ENCODE peak calls at places on chromosomes 6 and 20, in four cellular contexts. One of them, this sample, is unnamed.

GRCh38 chr20:32999603-33000250 is 4.5 kb downstream of the SUN5 start:
- DNase-seq in OCI-LY7: no peak
- DNase-seq in psoas muscle: no peak
- DNase-seq in fibroblast of lung: no peak
- DNase-seq in this sample: no peak

GRCh38 chr6:119521251-119521650 is 171.7 kb upstream of the MAN1A1 start:
- DNase-seq in psoas muscle: no peak
- DNase-seq in fibroblast of lung: no peak
- DNase-seq in OCI-LY7: no peak
- DNase-seq in this sample: no peak

GRCh38 chr6:85449818-85450577 is at the start of gene NT5E:
- DNase-seq in OCI-LY7: no peak
- DNase-seq in fibroblast of lung: peak
- DNase-seq in psoas muscle: peak
- DNase-seq in this sample: peak

GRCh38 chr6:75855047-75855446 is 106.0 kb downstream of the MYO6 start:
- DNase-seq in psoas muscle: no peak
- DNase-seq in fibroblast of lung: peak
- DNase-seq in OCI-LY7: peak
- DNase-seq in this sample: peak

GRCh38 chr20:37223053-37223452 is 38.6 kb downstream of the GHRH start:
- DNase-seq in psoas muscle: no peak
- DNase-seq in OCI-LY7: peak
- DNase-seq in fibroblast of lung: peak
- DNase-seq in this sample: peak

GRCh38 chr6:75266716-75267291 is 17.8 kb downstream of the TMEM30A start:
- DNase-seq in fibroblast of lung: peak
- DNase-seq in OCI-LY7: peak
- DNase-seq in psoas muscle: no peak
- DNase-seq in this sample: peak

GRCh38 chr6:159089909-159090308 is 45.1 kb upstream of the TAGAP start:
- DNase-seq in fibroblast of lung: no peak
- DNase-seq in OCI-LY7: no peak
- DNase-seq in psoas muscle: no peak
- DNase-seq in this sample: no peak

GRCh38 chr6:135244805-135245204 is 63.7 kb downstream of the MYB start:
- DNase-seq in OCI-LY7: no peak
- DNase-seq in psoas muscle: no peak
- DNase-seq in fibroblast of lung: no peak
- DNase-seq in this sample: no peak

GRCh38 chr20:3228750-3229032 is 10.3 kb downstream of the SLC4A11 start:
- DNase-seq in OCI-LY7: no peak
- DNase-seq in psoas muscle: no peak
- DNase-seq in fibroblast of lung: no peak
- DNase-seq in this sample: no peak

GRCh38 chr6:12328701-12329100 is 38.5 kb downstream of the EDN1 start:
- DNase-seq in OCI-LY7: no peak
- DNase-seq in psoas muscle: no peak
- DNase-seq in fibroblast of lung: no peak
- DNase-seq in this sample: no peak

DNA sequence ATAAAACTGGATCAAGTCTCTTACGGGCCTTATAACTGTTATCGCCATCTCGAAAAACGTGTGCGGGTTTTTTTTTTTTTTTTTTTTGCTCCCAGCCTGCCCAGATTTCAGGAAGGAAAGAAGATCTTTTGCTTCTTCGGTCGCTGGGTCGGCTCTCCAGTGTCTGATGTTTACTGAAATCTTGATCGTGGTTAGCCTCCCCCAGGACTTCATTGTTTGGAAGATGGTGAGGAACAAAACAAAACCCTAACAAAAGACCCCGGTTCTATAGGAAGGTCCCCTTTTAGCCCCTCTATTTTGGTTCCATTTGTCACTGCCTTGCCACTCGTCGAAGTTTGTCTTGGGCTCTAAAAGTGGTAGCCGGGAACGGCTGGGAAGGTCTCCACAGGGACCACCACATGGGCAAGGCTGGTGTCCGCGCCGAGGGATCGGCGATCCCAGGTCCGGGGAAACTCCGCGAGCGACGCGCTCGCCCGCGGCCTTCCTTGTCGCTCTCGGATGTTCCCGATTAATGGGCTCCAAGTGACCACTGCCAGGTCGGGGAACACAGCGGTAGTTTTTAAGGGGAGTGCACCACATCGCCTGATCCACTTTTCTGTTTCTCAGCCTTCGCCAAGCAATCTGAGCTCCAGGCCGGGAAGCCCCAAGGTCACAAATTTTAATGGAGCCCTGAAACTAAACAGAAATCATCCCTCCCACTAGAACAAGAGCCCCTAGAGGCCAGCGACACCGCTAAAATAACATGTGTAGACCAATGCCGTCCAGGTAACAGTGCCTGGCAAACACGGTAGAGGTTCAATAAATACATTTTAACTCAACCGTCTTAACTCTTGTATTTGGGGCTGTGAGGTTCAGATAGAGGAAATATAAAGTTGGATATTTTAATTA is 27.0 kb downstream of the TRIM27 start:
- DNase-seq in fibroblast of lung: peak
- DNase-seq in psoas muscle: peak
- DNase-seq in OCI-LY7: peak
- DNase-seq in this sample: peak
- TF ChIP-seq CTCF in fibroblast of lung: peak
- TF ChIP-seq CTCF in psoas muscle: peak
- TF ChIP-seq CTCF in OCI-LY7: peak
- TF ChIP-seq CTCF in this sample: peak

DNA sequence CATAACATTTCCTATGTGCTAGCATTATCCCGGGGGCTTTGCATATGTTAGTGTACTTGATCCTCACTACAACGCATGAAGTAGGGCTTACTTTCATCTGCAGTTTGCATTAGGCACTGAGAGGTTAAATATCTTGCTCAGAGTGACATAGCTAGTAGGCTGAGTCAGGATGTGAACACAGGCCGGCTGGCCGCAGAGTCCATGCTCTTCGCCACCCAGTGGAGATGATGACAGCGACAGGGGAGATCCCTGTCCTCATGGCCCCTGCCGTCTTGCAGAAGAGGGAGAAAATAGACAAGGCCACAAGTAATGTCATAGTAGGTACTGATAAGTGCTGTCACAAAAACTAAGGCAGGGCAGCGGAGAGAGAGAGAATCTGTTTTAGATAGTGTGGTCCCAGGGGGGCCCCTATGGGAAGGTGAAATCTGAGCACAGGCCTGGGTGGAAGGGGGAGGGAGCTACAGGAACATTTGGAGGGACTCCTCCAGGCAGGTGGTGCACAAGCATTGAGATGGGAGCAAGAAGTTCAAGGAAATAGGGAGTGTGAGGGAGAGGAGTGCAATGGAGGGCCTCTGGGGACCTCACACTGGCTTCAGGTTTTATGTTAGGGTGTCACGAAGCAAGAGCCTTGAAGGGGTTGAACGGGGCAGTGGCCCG is 46.8 kb downstream of the LYRM4 start:
- DNase-seq in OCI-LY7: no peak
- DNase-seq in fibroblast of lung: peak
- DNase-seq in psoas muscle: no peak
- DNase-seq in this sample: no peak
- TF ChIP-seq CTCF in OCI-LY7: no peak
- TF ChIP-seq CTCF in fibroblast of lung: no peak
- TF ChIP-seq CTCF in psoas muscle: no peak
- TF ChIP-seq CTCF in this sample: peak

DNA sequence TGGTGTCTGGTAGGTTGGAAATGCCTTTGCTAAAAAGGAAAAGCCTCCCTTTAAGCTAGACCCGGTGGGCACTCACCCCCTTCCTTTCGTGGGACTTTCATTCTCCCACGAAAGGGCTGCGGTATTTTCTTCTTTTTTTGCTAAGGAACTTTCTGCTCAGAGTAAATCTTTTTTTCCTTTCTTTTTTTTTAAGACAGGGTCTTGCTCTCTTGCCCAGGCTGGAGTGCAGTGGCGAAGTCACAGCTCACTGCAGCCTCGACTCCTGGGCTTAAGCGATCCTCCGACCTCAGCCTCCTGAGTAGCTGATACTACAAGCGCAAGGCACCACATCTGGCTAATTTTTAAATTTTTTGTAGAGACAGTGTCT is 4.0 kb downstream of the TP53TG5 start:
- DNase-seq in fibroblast of lung: no peak
- DNase-seq in psoas muscle: no peak
- DNase-seq in OCI-LY7: no peak
- DNase-seq in this sample: no peak
- TF ChIP-seq CTCF in fibroblast of lung: no peak
- TF ChIP-seq CTCF in psoas muscle: no peak
- TF ChIP-seq CTCF in OCI-LY7: peak
- TF ChIP-seq CTCF in this sample: no peak

DNA sequence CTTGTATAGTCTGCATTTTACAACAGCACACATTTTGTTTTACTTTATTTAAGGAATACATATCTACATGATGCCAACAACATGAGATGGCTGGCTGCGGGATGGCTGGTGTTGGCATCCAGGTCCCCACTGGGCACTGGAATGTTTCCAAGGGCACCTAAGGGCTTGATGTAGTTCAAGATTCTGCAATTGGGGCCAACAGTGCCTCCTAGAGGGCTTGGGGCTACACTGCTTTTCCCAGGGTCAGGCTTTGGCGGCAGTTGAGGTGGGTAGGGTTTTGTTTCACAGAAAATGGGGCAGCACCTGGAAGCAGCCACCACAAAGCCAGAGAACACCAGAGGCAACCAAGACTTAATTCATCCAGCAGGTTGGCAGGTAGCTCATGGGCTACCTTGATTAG is 202.2 kb upstream of the PRND start:
- DNase-seq in fibroblast of lung: no peak
- DNase-seq in OCI-LY7: no peak
- DNase-seq in psoas muscle: no peak
- DNase-seq in this sample: peak
- TF ChIP-seq CTCF in fibroblast of lung: peak
- TF ChIP-seq CTCF in OCI-LY7: peak
- TF ChIP-seq CTCF in psoas muscle: no peak
- TF ChIP-seq CTCF in this sample: peak